ENCODE peak calls at places on chromosomes 5 and 9, in seven cellular contexts. H is colonic mucosa, S is fibroblast of lung, M is GM06990, Z is kidney epithelial cell, T is tibial artery, J is WTC11. W is an unnamed sample.
A peak's percentile ranks its signal among the peaks of the same experiment; 100 is the strongest.

GRCh38 chr5:172740483-172741205 is 30.4 kb downstream of the DUSP1 start:
- DNase-seq in H (no peak), S (peak; percentile 94), M (no peak), Z (peak; percentile 88), T (peak; percentile 84), J (no peak), W (peak; percentile 91)

GRCh38 chr5:43771611-43772031 is 168.6 kb downstream of the NNT start:
- DNase-seq in H (no peak), S (no peak), M (no peak), Z (no peak), T (no peak), J (no peak), W (peak; percentile 40)

GRCh38 chr9:114611516-114612271 is 603 bp downstream of the TMEM268 start:
- DNase-seq in H (peak; percentile 68), S (peak; percentile 66), M (peak; percentile 60), Z (no peak), T (peak; percentile 68), J (peak; percentile 49), W (peak; percentile 61)

GRCh38 chr5:132089363-132089762 is 15.8 kb downstream of the CSF2 start:
- DNase-seq in H (no peak), S (no peak), M (no peak), Z (no peak), T (no peak), J (no peak), W (peak; percentile 61)

GRCh38 chr5:78377056-78377717 is 16.8 kb downstream of the SCAMP1 start:
- DNase-seq in H (no peak), S (peak; percentile 37), M (no peak), Z (no peak), T (peak; percentile 45), J (no peak), W (peak; percentile 71)

GRCh38 chr9:93509084-93509483 is 55.7 kb upstream of the FAM120AOS start:
- DNase-seq in H (no peak), S (no peak), M (no peak), Z (no peak), T (no peak), J (no peak), W (no peak)

GRCh38 chr9:137029058-137029922 is 1.3 kb upstream of the ABCA2 start:
- DNase-seq in H (peak; percentile 87), S (peak; percentile 26), M (peak; percentile 82), Z (no peak), T (peak; percentile 68), J (peak; percentile 95), W (peak; percentile 70)

GRCh38 chr9:134425401-134425800 is 99.1 kb downstream of the RXRA start:
- DNase-seq in H (no peak), S (no peak), M (no peak), Z (no peak), T (no peak), J (no peak), W (no peak)

GRCh38 chr9:128870128-128870940 is 11.4 kb downstream of the KYAT1 start:
- DNase-seq in H (no peak), S (no peak), M (no peak), Z (no peak), T (no peak), J (no peak), W (no peak)

GRCh38 chr9:126395439-126396212 is 69.0 kb downstream of the MVB12B start:
- DNase-seq in H (no peak), S (peak; percentile 74), M (no peak), Z (peak; percentile 31), T (no peak), J (no peak), W (peak; percentile 81)

GRCh38 chr5:177130211-177131018 is 3.2 kb upstream of the NSD1 start:
- DNase-seq in H (no peak), S (peak; percentile 39), M (no peak), Z (no peak), T (no peak), J (no peak), W (no peak)

GRCh38 chr5:6188344-6188743 is 190.0 kb downstream of the MED10 start:
- DNase-seq in H (no peak), S (no peak), M (peak; percentile 71), Z (no peak), T (no peak), J (no peak), W (no peak)

GRCh38 chr5:155252717-155253116 is 239.2 kb downstream of the KIF4B start:
- DNase-seq in H (no peak), S (no peak), M (no peak), Z (no peak), T (no peak), J (no peak), W (no peak)

GRCh38 chr5:179596421-179596820 is 27.1 kb downstream of the HNRNPH1 start:
- DNase-seq in H (no peak), S (no peak), M (no peak), Z (no peak), T (no peak), J (no peak), W (no peak)

GRCh38 chr5:32147236-32147635 is 26.9 kb downstream of the GOLPH3 start:
- DNase-seq in H (no peak), S (no peak), M (no peak), Z (no peak), T (no peak), J (no peak), W (peak; percentile 23)

GRCh38 chr9:83965350-83966208 is 14.4 kb downstream of the HNRNPK start:
- DNase-seq in H (no peak), S (no peak), M (no peak), Z (no peak), T (no peak), J (no peak), W (peak; percentile 34)

GRCh38 chr5:74167206-74167929 is 473.2 kb downstream of the ENC1 start:
- DNase-seq in H (no peak), S (peak; percentile 95), M (no peak), Z (peak; percentile 29), T (no peak), J (no peak), W (peak; percentile 39)

GRCh38 chr9:126516561-126516935 is 97.2 kb upstream of the LMX1B start:
- DNase-seq in H (no peak), S (no peak), M (no peak), Z (no peak), T (no peak), J (no peak), W (no peak)

GRCh38 chr9:17531642-17532254 is 47.1 kb upstream of the SH3GL2 start:
- DNase-seq in H (peak; percentile 50), S (peak; percentile 32), M (no peak), Z (peak; percentile 10), T (no peak), J (peak; percentile 52), W (peak; percentile 56)

GRCh38 chr5:71899865-71900342 is 180.8 kb downstream of the CARTPT start:
- DNase-seq in H (no peak), S (peak; percentile 62), M (no peak), Z (no peak), T (no peak), J (no peak), W (no peak)

GRCh38 chr5:107232793-107233192 is 437.9 kb downstream of the EFNA5 start:
- DNase-seq in H (no peak), S (no peak), M (no peak), Z (no peak), T (no peak), J (no peak), W (no peak)

GRCh38 chr9:124320062-124320973 is 62.6 kb downstream of the NEK6 start:
- DNase-seq in H (peak; percentile 83), S (peak; percentile 37), M (no peak), Z (no peak), T (peak; percentile 67), J (peak; percentile 86), W (peak; percentile 69)

GRCh38 chr5:66459728-66460127 is 136.5 kb upstream of the MAST4 start:
- DNase-seq in H (no peak), S (no peak), M (no peak), Z (no peak), T (no peak), J (no peak), W (no peak)

GRCh38 chr5:80207832-80208231 is 48.0 kb downstream of the SERINC5 start:
- DNase-seq in H (no peak), S (no peak), M (no peak), Z (no peak), T (no peak), J (no peak), W (no peak)

GRCh38 chr5:80208337-80208736 is 47.5 kb downstream of the SERINC5 start:
- DNase-seq in H (no peak), S (no peak), M (no peak), Z (no peak), T (no peak), J (no peak), W (no peak)

GRCh38 chr5:80210014-80210413 is 45.8 kb downstream of the SERINC5 start:
- DNase-seq in H (no peak), S (peak; percentile 22), M (no peak), Z (no peak), T (no peak), J (no peak), W (no peak)

GRCh38 chr5:80206282-80206681 is 49.6 kb downstream of the SERINC5 start:
- DNase-seq in H (no peak), S (peak; percentile 91), M (no peak), Z (no peak), T (no peak), J (no peak), W (no peak)

GRCh38 chr5:80204808-80205614 is 50.8 kb downstream of the SERINC5 start:
- DNase-seq in H (peak; percentile 60), S (peak; percentile 74), M (no peak), Z (no peak), T (no peak), J (no peak), W (no peak)
- TF ChIP-seq CTCF in H (no peak), S (no peak), M (no peak), Z (no peak), T (no peak), J (no peak), W (no peak)

GRCh38 chr9:80125731-80126264 is 554.0 kb downstream of the TLE4 start:
- DNase-seq in H (no peak), S (peak; percentile 90), M (no peak), Z (no peak), T (no peak), J (no peak), W (no peak)

GRCh38 chr9:80131627-80132026 is 559.9 kb downstream of the TLE4 start:
- DNase-seq in H (no peak), S (no peak), M (no peak), Z (no peak), T (no peak), J (no peak), W (no peak)

GRCh38 chr9:80127920-80128319 is 556.2 kb downstream of the TLE4 start:
- DNase-seq in H (no peak), S (peak; percentile 59), M (no peak), Z (peak; percentile 49), T (no peak), J (no peak), W (no peak)
- TF ChIP-seq CTCF in H (no peak), S (no peak), M (no peak), Z (no peak), T (no peak), J (no peak), W (no peak)

DNA sequence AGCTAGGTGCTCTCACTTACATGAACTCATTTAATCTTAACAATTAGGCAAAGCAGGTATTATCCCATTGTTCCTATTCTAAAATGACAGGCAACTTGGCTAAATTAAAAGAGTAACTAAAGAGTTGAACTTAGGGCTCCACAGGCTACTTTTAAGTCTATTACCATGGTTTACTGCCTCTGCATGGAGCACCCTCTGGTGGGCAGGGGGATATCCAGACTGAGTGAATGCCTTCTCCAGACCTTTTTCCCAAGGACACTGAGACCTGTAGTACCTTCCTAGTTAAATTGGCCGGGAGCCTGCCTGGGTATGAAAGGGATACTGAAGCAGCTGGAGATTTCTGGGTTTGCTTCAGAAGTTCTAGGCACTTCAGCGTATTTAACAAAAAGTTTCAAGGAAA is 238.1 kb downstream of the ELAVL2 start:
- DNase-seq in H (no peak), S (no peak), M (no peak), Z (no peak), T (no peak), J (peak; percentile 57), W (no peak)
- TF ChIP-seq CTCF in H (no peak), S (no peak), M (no peak), Z (no peak), T (no peak), J (no peak), W (no peak)

GRCh38 chr5:138282918-138283742 is 8.7 kb upstream of the GFRA3 start:
- DNase-seq in H (no peak), S (peak; percentile 51), M (no peak), Z (peak; percentile 18), T (peak; percentile 20), J (peak; percentile 57), W (peak; percentile 57)
- TF ChIP-seq CTCF in H (peak; percentile 29), S (peak; percentile 62), M (peak; percentile 41), Z (peak; percentile 65), T (peak; percentile 24), J (no peak), W (peak; percentile 56)

W was measured in MCF 10A.